ENCODE peak calls at places on chromosomes 16 and 17, in eight cellular contexts. R, B, P, D, Y, V, W and Z are unnamed samples.

GRCh38 chr17:73099504-73099903 is 7.0 kb upstream of the SLC39A11 start:
- DNase-seq in R (no peak), B (no peak), P (no peak), D (no peak), Y (no peak), V (no peak), W (no peak), Z (no peak)

GRCh38 chr17:43330876-43331639 is 67.7 kb upstream of the ARL4D start:
- DNase-seq in R (no peak), B (no peak), P (no peak), D (no peak), Y (peak; percentile 39), V (no peak), W (no peak), Z (peak; percentile 92)

GRCh38 chr17:73211745-73212144 is 18.9 kb downstream of the COG1 start:
- DNase-seq in R (no peak), B (no peak), P (no peak), D (no peak), Y (no peak), V (no peak), W (no peak), Z (no peak)

GRCh38 chr17:333626-334396 is 18.8 kb downstream of the RPH3AL start:
- DNase-seq in R (peak; percentile 74), B (peak; percentile 91), P (no peak), D (no peak), Y (peak; percentile 33), V (peak; percentile 90), W (peak; percentile 86), Z (peak; percentile 75)

GRCh38 chr16:5056347-5056746 is 9.4 kb downstream of the C16orf89 start:
- DNase-seq in R (no peak), B (peak; percentile 26), P (no peak), D (no peak), Y (no peak), V (no peak), W (peak; percentile 57), Z (no peak)

GRCh38 chr16:81904320-81904719 is 107.0 kb downstream of the SDR42E1 start:
- DNase-seq in R (no peak), B (no peak), P (no peak), D (no peak), Y (no peak), V (no peak), W (no peak), Z (no peak)

GRCh38 chr16:57603110-57604024 is 25.1 kb upstream of the ADGRG1 start:
- DNase-seq in R (no peak), B (no peak), P (no peak), D (no peak), Y (no peak), V (no peak), W (no peak), Z (no peak)

GRCh38 chr17:81040791-81041337 is 5.9 kb downstream of the BAIAP2 start:
- DNase-seq in R (no peak), B (no peak), P (peak; percentile 77), D (no peak), Y (no peak), V (no peak), W (no peak), Z (no peak)

GRCh38 chr17:78134899-78135385 is 4.4 kb downstream of the TMC8 start:
- DNase-seq in R (no peak), B (no peak), P (no peak), D (no peak), Y (no peak), V (no peak), W (no peak), Z (no peak)

GRCh38 chr16:79845006-79845733 is 244.6 kb upstream of the MAF start:
- DNase-seq in R (no peak), B (no peak), P (no peak), D (peak; percentile 49), Y (no peak), V (no peak), W (no peak), Z (no peak)

GRCh38 chr16:81908466-81909230 is 102.6 kb downstream of the SDR42E1 start:
- DNase-seq in R (no peak), B (no peak), P (no peak), D (no peak), Y (no peak), V (no peak), W (no peak), Z (no peak)

GRCh38 chr16:27405546-27406451 is 3.8 kb downstream of the IL21R start:
- DNase-seq in R (no peak), B (no peak), P (no peak), D (no peak), Y (peak; percentile 17), V (no peak), W (no peak), Z (no peak)

GRCh38 chr17:74757931-74758845 is 9.8 kb downstream of the NHERF1 start:
- DNase-seq in R (no peak), B (no peak), P (no peak), D (no peak), Y (no peak), V (peak; percentile 65), W (peak; percentile 31), Z (no peak)

GRCh38 chr16:58459344-58460218 is 40.4 kb upstream of the NDRG4 start:
- DNase-seq in R (peak; percentile 73), B (no peak), P (peak; percentile 68), D (no peak), Y (peak; percentile 43), V (peak; percentile 72), W (no peak), Z (peak; percentile 41)

GRCh38 chr16:66408181-66409048 is 18.7 kb upstream of the BEAN1 start:
- DNase-seq in R (no peak), B (peak; percentile 26), P (peak; percentile 57), D (no peak), Y (peak; percentile 88), V (peak; percentile 70), W (peak; percentile 90), Z (peak; percentile 89)

GRCh38 chr17:16488572-16488997 is 3.4 kb downstream of the LRRC75A start:
- DNase-seq in R (no peak), B (peak; percentile 67), P (no peak), D (no peak), Y (no peak), V (no peak), W (peak; percentile 59), Z (peak; percentile 64)

GRCh38 chr16:24070851-24071250 is 185.3 kb upstream of the CACNG3 start:
- DNase-seq in R (no peak), B (peak; percentile 46), P (peak; percentile 65), D (peak; percentile 24), Y (peak; percentile 22), V (no peak), W (peak; percentile 64), Z (no peak)

GRCh38 chr17:7940743-7941142 is 8.7 kb downstream of the CNTROB start:
- DNase-seq in R (no peak), B (no peak), P (no peak), D (no peak), Y (no peak), V (no peak), W (no peak), Z (no peak)

GRCh38 chr17:35210741-35211140 is 16.5 kb upstream of the SLC35G3 start:
- DNase-seq in R (no peak), B (no peak), P (no peak), D (no peak), Y (no peak), V (no peak), W (no peak), Z (no peak)

GRCh38 chr16:1890701-1891035 is 18.7 kb upstream of the MEIOB start:
- DNase-seq in R (no peak), B (no peak), P (no peak), D (no peak), Y (no peak), V (no peak), W (no peak), Z (no peak)

GRCh38 chr17:21774263-21774662 is 81.9 kb downstream of the KCNJ18 start:
- DNase-seq in R (no peak), B (no peak), P (no peak), D (no peak), Y (no peak), V (no peak), W (no peak), Z (no peak)

GRCh38 chr16:75304521-75305363 is 53.3 kb upstream of the BCAR1 start:
- DNase-seq in R (peak; percentile 37), B (peak; percentile 69), P (peak; percentile 23), D (no peak), Y (peak; percentile 89), V (peak; percentile 57), W (peak; percentile 22), Z (peak; percentile 87)

GRCh38 chr17:31392002-31392855 is 754 bp downstream of the RAB11FIP4 start:
- DNase-seq in R (no peak), B (peak; percentile 11), P (no peak), D (no peak), Y (no peak), V (no peak), W (no peak), Z (no peak)
- H3K4me3 ChIP-seq in R (peak overlapping the region; percentile 31), B (peak overlapping the region; percentile 26), P (peak overlapping the region; percentile 45), D (no peak overlapping the region), Y (peak overlapping the region; percentile 31), V (peak overlapping the region; percentile 53), W (peak overlapping the region; percentile 22), Z (peak overlapping the region; percentile 12)

GRCh38 chr16:29805232-29806095 is 865 bp upstream of the MAZ start:
- DNase-seq in R (peak; percentile 96), B (peak; percentile 99), P (peak; percentile 84), D (peak; percentile 92), Y (peak; percentile 97), V (peak; percentile 98), W (peak; percentile 96), Z (peak; percentile 98)
- TF ChIP-seq CTCF in R (peak; percentile 9), B (peak; percentile 7), P (no peak), D (no peak), Y (no peak), V (no peak), W (no peak), Z (no peak)

DNA sequence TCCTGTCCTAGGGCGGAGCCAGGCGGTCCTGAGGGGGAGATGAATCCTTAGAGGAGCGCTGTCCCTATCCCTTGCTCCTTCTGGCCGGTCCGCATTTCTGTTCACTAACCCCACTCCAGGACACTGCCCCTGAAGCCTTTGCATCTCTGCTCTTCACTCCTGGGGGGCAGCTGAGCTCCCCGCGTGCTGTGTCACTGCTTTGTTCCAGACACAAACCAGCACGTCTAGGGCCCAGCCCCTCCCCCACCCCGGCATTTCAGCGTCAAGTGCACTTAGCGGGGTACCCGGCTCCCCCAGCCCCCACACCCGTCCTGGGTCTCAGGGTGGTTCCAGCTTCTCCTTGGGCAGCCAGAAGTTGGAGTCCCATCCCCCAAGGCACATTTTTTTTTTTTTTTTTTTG is 8.9 kb downstream of the CORO6 start:
- DNase-seq in R (no peak), B (no peak), P (no peak), D (no peak), Y (no peak), V (peak; percentile 42), W (no peak), Z (no peak)
- H3K4me3 ChIP-seq in R (no peak overlapping the region), B (no peak overlapping the region), P (peak overlapping the region; percentile 23), D (no peak overlapping the region), Y (no peak overlapping the region), V (peak overlapping the region; percentile 37), W (no peak overlapping the region), Z (peak overlapping the region; percentile 45)

GRCh38 chr17:45063198-45063597 is 2.1 kb downstream of the NMT1 start:
- DNase-seq in R (no peak), B (no peak), P (no peak), D (no peak), Y (no peak), V (no peak), W (no peak), Z (peak; percentile 20)

GRCh38 chr17:45060382-45060823 is 714 bp upstream of the NMT1 start:
- DNase-seq in R (no peak), B (no peak), P (no peak), D (no peak), Y (no peak), V (no peak), W (no peak), Z (no peak)

GRCh38 chr17:45061606-45062205 is 589 bp downstream of the NMT1 start:
- DNase-seq in R (no peak), B (no peak), P (no peak), D (no peak), Y (no peak), V (no peak), W (no peak), Z (no peak)

GRCh38 chr17:45060824-45061605 is at the start of gene NMT1:
- DNase-seq in R (peak; percentile 98), B (peak; percentile 99), P (peak; percentile 99), D (peak; percentile 99), Y (peak; percentile 99), V (peak; percentile 99), W (peak; percentile 100), Z (peak; percentile 100)
- TF ChIP-seq CTCF in R (peak; percentile 6), B (peak; percentile 25), P (no peak), D (no peak), Y (no peak), V (no peak), W (no peak), Z (no peak)